ENCODE peak calls at places on chromosome 21, in six cellular contexts. One of them, this sample, is unnamed. For H3K9me3, the result is how much of the 10 kb centered on the place peaks cover.

GRCh38 chr21:33801424-33802405 is 113.9 kb downstream of the ATP5PO start:
- DNase-seq in ovary: no peak
- DNase-seq in left lung: no peak
- DNase-seq in hepatocyte: peak
- DNase-seq in CD8-positive, alpha-beta memory T cell: no peak
- DNase-seq in astrocyte: peak
- DNase-seq in this sample: peak

GRCh38 chr21:42061195-42061865 is 9.8 kb upstream of the UMODL1 start:
- DNase-seq in left lung: peak
- DNase-seq in ovary: no peak
- DNase-seq in astrocyte: no peak
- DNase-seq in hepatocyte: no peak
- DNase-seq in CD8-positive, alpha-beta memory T cell: no peak
- DNase-seq in this sample: no peak

GRCh38 chr21:32917392-32918135 is 108.2 kb upstream of the OLIG2 start:
- DNase-seq in astrocyte: no peak
- DNase-seq in CD8-positive, alpha-beta memory T cell: no peak
- DNase-seq in hepatocyte: no peak
- DNase-seq in left lung: no peak
- DNase-seq in ovary: peak
- DNase-seq in this sample: peak

GRCh38 chr21:42362198-42362597 is 4.1 kb downstream of the TFF1 start:
- DNase-seq in astrocyte: no peak
- DNase-seq in ovary: no peak
- DNase-seq in hepatocyte: no peak
- DNase-seq in CD8-positive, alpha-beta memory T cell: no peak
- DNase-seq in left lung: no peak
- DNase-seq in this sample: no peak

GRCh38 chr21:40160911-40161310 is 293.7 kb downstream of the PCP4 start:
- DNase-seq in CD8-positive, alpha-beta memory T cell: no peak
- DNase-seq in hepatocyte: no peak
- DNase-seq in astrocyte: no peak
- DNase-seq in left lung: no peak
- DNase-seq in ovary: no peak
- DNase-seq in this sample: no peak

GRCh38 chr21:39282911-39283310 is 30.5 kb downstream of the BRWD1 start:
- DNase-seq in hepatocyte: no peak
- DNase-seq in astrocyte: no peak
- DNase-seq in ovary: no peak
- DNase-seq in left lung: no peak
- DNase-seq in CD8-positive, alpha-beta memory T cell: no peak
- DNase-seq in this sample: no peak

GRCh38 chr21:19490481-19490880 is 1086.9 kb upstream of the TMPRSS15 start:
- DNase-seq in astrocyte: no peak
- DNase-seq in ovary: no peak
- DNase-seq in CD8-positive, alpha-beta memory T cell: no peak
- DNase-seq in left lung: no peak
- DNase-seq in hepatocyte: no peak
- DNase-seq in this sample: no peak

GRCh38 chr21:38853421-38853919 is 47.7 kb downstream of the ETS2 start:
- DNase-seq in ovary: no peak
- DNase-seq in astrocyte: peak
- DNase-seq in CD8-positive, alpha-beta memory T cell: no peak
- DNase-seq in left lung: peak
- DNase-seq in hepatocyte: peak
- DNase-seq in this sample: peak

GRCh38 chr21:25292396-25292795 is 314.9 kb downstream of the MRPL39 start:
- DNase-seq in ovary: no peak
- DNase-seq in left lung: no peak
- DNase-seq in CD8-positive, alpha-beta memory T cell: no peak
- DNase-seq in astrocyte: no peak
- DNase-seq in hepatocyte: no peak
- DNase-seq in this sample: no peak

GRCh38 chr21:24046816-24047443 is 1560.4 kb downstream of the MRPL39 start:
- DNase-seq in hepatocyte: no peak
- DNase-seq in CD8-positive, alpha-beta memory T cell: no peak
- DNase-seq in ovary: no peak
- DNase-seq in left lung: no peak
- DNase-seq in astrocyte: no peak
- DNase-seq in this sample: no peak

GRCh38 chr21:38918629-38919346 is 113.1 kb downstream of the ETS2 start:
- DNase-seq in ovary: no peak
- DNase-seq in CD8-positive, alpha-beta memory T cell: no peak
- DNase-seq in left lung: no peak
- DNase-seq in hepatocyte: peak
- DNase-seq in astrocyte: no peak
- DNase-seq in this sample: no peak

GRCh38 chr21:46060596-46061061 is 37.3 kb upstream of the COL6A2 start:
- DNase-seq in CD8-positive, alpha-beta memory T cell: no peak
- DNase-seq in hepatocyte: peak
- DNase-seq in left lung: peak
- DNase-seq in ovary: peak
- DNase-seq in astrocyte: peak
- DNase-seq in this sample: peak

GRCh38 chr21:42375141-42375905 is 9.0 kb upstream of the TFF1 start:
- DNase-seq in astrocyte: no peak
- DNase-seq in left lung: peak
- DNase-seq in ovary: no peak
- DNase-seq in hepatocyte: no peak
- DNase-seq in CD8-positive, alpha-beta memory T cell: no peak
- DNase-seq in this sample: no peak

GRCh38 chr21:18443085-18443484 is 39.5 kb upstream of the TMPRSS15 start:
- DNase-seq in CD8-positive, alpha-beta memory T cell: no peak
- DNase-seq in ovary: no peak
- DNase-seq in left lung: no peak
- DNase-seq in hepatocyte: no peak
- DNase-seq in astrocyte: no peak
- DNase-seq in this sample: no peak

GRCh38 chr21:42142598-42142997 is 71.5 kb downstream of the UMODL1 start:
- DNase-seq in ovary: no peak
- DNase-seq in CD8-positive, alpha-beta memory T cell: no peak
- DNase-seq in hepatocyte: no peak
- DNase-seq in left lung: no peak
- DNase-seq in astrocyte: no peak
- DNase-seq in this sample: no peak

GRCh38 chr21:42063206-42063577 is 7.9 kb upstream of the UMODL1 start:
- DNase-seq in hepatocyte: no peak
- DNase-seq in CD8-positive, alpha-beta memory T cell: no peak
- DNase-seq in ovary: no peak
- DNase-seq in astrocyte: no peak
- DNase-seq in left lung: no peak
- DNase-seq in this sample: no peak

GRCh38 chr21:24716306-24716918 is 890.9 kb downstream of the MRPL39 start:
- DNase-seq in ovary: no peak
- DNase-seq in left lung: no peak
- DNase-seq in hepatocyte: no peak
- DNase-seq in CD8-positive, alpha-beta memory T cell: no peak
- DNase-seq in astrocyte: no peak
- DNase-seq in this sample: no peak

GRCh38 chr21:42125571-42126544 is 54.7 kb downstream of the UMODL1 start:
- DNase-seq in astrocyte: peak
- DNase-seq in hepatocyte: peak
- DNase-seq in left lung: peak
- DNase-seq in CD8-positive, alpha-beta memory T cell: no peak
- DNase-seq in ovary: no peak
- DNase-seq in this sample: peak

GRCh38 chr21:33762798-33763572 is 120.7 kb downstream of the ITSN1 start:
- DNase-seq in left lung: no peak
- DNase-seq in astrocyte: peak
- DNase-seq in ovary: no peak
- DNase-seq in CD8-positive, alpha-beta memory T cell: no peak
- DNase-seq in hepatocyte: no peak
- DNase-seq in this sample: no peak

GRCh38 chr21:21291883-21292569 is 293.8 kb downstream of the NCAM2 start:
- DNase-seq in hepatocyte: no peak
- DNase-seq in CD8-positive, alpha-beta memory T cell: no peak
- DNase-seq in astrocyte: no peak
- DNase-seq in left lung: no peak
- DNase-seq in ovary: no peak
- DNase-seq in this sample: no peak

DNA sequence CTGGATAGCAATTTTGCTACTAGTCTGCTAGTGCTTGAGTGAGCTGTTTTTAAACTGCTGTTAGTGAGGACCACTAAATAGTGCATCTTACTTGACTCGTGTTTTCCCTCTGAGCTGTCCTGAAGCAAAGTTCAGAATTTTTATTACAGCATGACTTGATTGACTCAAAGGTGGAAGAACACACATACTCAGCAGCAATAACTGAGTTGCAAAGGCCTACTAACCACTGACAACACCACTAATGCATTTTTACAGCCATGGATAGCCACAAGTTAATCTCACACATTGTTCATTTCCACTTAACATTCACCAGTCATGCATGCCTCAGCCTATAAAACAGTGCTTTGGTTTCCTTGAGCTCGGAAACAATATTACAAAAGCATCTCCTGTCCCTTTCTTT is 148.7 kb downstream of the RUNX1 start:
- DNase-seq in ovary: no peak
- DNase-seq in left lung: no peak
- DNase-seq in CD8-positive, alpha-beta memory T cell: no peak
- DNase-seq in astrocyte: peak
- DNase-seq in hepatocyte: peak
- DNase-seq in this sample: no peak
- H3K4me3 ChIP-seq in ovary: no peak
- H3K4me3 ChIP-seq in left lung: no peak
- H3K4me3 ChIP-seq in CD8-positive, alpha-beta memory T cell: no peak
- H3K4me3 ChIP-seq in astrocyte: no peak
- H3K4me3 ChIP-seq in hepatocyte: no peak
- H3K4me3 ChIP-seq in this sample: no peak

DNA sequence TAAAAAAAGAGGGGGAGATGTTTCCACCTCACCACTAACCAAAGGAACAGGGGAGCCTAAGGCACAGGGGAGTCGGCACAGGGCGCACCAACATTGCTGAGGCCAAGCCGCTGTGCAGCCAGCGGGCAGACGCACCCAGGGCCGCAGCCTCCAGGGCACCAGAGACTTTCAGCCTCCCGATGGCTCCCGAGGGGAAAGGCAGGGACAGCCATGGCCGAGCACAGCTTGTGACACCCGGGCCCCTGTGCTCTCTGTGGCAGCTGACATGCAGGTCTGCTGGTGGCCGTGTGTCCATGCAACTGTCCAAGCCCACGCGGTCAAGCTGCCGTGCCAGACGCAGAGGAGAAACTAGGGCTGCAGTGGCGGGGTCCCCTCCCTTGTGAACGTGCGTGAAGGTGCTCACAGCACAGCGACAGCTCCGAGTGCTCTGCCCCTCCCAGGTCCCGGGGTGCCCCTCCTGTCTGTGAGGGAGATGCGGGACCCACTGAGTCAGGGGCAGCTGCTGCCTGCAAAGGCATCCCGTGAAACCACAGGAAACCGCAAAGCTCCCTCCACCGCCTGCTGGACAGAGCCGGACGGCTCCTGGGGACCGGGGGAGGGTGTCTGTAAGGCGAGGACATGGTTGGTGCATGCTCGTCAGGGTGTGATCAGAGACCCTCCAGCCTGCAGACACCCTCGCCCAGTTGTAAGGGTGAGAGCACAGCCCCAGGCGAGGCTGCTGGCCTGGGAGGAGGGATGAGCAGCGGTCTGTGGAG is 2.5 kb downstream of the KRTAP10-11 start:
- DNase-seq in left lung: peak
- DNase-seq in hepatocyte: no peak
- DNase-seq in CD8-positive, alpha-beta memory T cell: no peak
- DNase-seq in ovary: no peak
- DNase-seq in astrocyte: no peak
- DNase-seq in this sample: no peak
- H3K9me3 ChIP-seq in left lung: under half
- H3K9me3 ChIP-seq in hepatocyte: under half
- H3K9me3 ChIP-seq in CD8-positive, alpha-beta memory T cell: under half
- H3K9me3 ChIP-seq in ovary: under half
- H3K9me3 ChIP-seq in astrocyte: under half
- H3K9me3 ChIP-seq in this sample: under half

GRCh38 chr21:26845750-26846035 is 484 bp upstream of the ADAMTS1 start:
- DNase-seq in hepatocyte: no peak
- DNase-seq in left lung: no peak
- DNase-seq in astrocyte: peak
- DNase-seq in CD8-positive, alpha-beta memory T cell: no peak
- DNase-seq in ovary: no peak
- DNase-seq in this sample: no peak
- H3K4me3 ChIP-seq in hepatocyte: peak
- H3K4me3 ChIP-seq in left lung: peak
- H3K4me3 ChIP-seq in astrocyte: peak
- H3K4me3 ChIP-seq in CD8-positive, alpha-beta memory T cell: peak
- H3K4me3 ChIP-seq in ovary: peak
- H3K4me3 ChIP-seq in this sample: peak

GRCh38 chr21:10641107-10641506 is 119.7 kb downstream of the TPTE start:
- DNase-seq in ovary: no peak
- DNase-seq in astrocyte: no peak
- DNase-seq in CD8-positive, alpha-beta memory T cell: no peak
- DNase-seq in left lung: no peak
- DNase-seq in hepatocyte: no peak
- DNase-seq in this sample: no peak

GRCh38 chr21:10640446-10640845 is 119.1 kb downstream of the TPTE start:
- DNase-seq in astrocyte: no peak
- DNase-seq in left lung: no peak
- DNase-seq in ovary: no peak
- DNase-seq in hepatocyte: no peak
- DNase-seq in CD8-positive, alpha-beta memory T cell: no peak
- DNase-seq in this sample: no peak

DNA sequence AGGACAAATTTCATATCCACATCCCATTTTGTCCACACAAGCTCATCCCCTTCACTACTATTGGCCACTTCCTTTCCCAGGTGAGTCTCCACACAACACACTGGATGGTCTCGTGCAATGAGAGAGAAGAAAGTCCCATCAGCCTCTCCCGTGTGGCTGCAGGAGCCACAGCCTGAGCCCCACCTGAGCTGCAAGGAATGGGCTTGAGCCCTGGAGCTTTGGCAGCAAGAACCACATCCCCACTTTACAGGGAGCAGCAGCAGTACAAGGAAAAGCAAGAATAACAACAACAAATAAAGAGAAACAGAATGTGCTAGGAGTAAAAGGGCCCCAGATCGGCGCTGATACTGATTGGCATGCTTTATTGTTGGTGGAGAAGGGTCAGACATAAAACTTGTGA is 117.7 kb downstream of the TPTE start:
- DNase-seq in astrocyte: no peak
- DNase-seq in hepatocyte: no peak
- DNase-seq in CD8-positive, alpha-beta memory T cell: no peak
- DNase-seq in ovary: no peak
- DNase-seq in left lung: no peak
- DNase-seq in this sample: no peak
- H3K9me3 ChIP-seq in astrocyte: under half
- H3K9me3 ChIP-seq in hepatocyte: under half
- H3K9me3 ChIP-seq in CD8-positive, alpha-beta memory T cell: under half
- H3K9me3 ChIP-seq in ovary: under half
- H3K9me3 ChIP-seq in left lung: under half
- H3K9me3 ChIP-seq in this sample: under half

This sample was measured in MG63.